ENCODE peak calls at places on chromosomes 16 and 17, in nine cellular contexts. One of them, this sample, is unnamed.

GRCh38 chr16:83336630-83337029 is 471.1 kb upstream of the HSBP1 start:
- DNase-seq in midbrain: no peak
- DNase-seq in stimulated activated CD8-positive, alpha-beta memory T cell treated with anti-CD3 and anti-CD28 coated beads, Interleukin-7, amount 100 ng/mL, for 4 hours: no peak
- DNase-seq in GM12878: no peak
- DNase-seq in activated CD4-positive, alpha-beta T cell treated with anti-CD3 and anti-CD28 coated beads, Interleukin-2, amount 50 U/mL, for 4 hours: no peak
- DNase-seq in stimulated activated naive CD8-positive, alpha-beta T cell treated with anti-CD3 and anti-CD28 coated beads, Interleukin-15, amount 100 ng/mL, for 72 hours: no peak
- DNase-seq in posterior cingulate gyrus: no peak
- DNase-seq in HT-29: no peak
- DNase-seq in fibroblast of mammary gland: peak
- DNase-seq in this sample: no peak

GRCh38 chr16:83952587-83952939 is 477 bp upstream of the OSGIN1 start:
- DNase-seq in midbrain: no peak
- DNase-seq in stimulated activated CD8-positive, alpha-beta memory T cell treated with anti-CD3 and anti-CD28 coated beads, Interleukin-7, amount 100 ng/mL, for 4 hours: no peak
- DNase-seq in GM12878: no peak
- DNase-seq in activated CD4-positive, alpha-beta T cell treated with anti-CD3 and anti-CD28 coated beads, Interleukin-2, amount 50 U/mL, for 4 hours: no peak
- DNase-seq in stimulated activated naive CD8-positive, alpha-beta T cell treated with anti-CD3 and anti-CD28 coated beads, Interleukin-15, amount 100 ng/mL, for 72 hours: no peak
- DNase-seq in posterior cingulate gyrus: no peak
- DNase-seq in HT-29: no peak
- DNase-seq in fibroblast of mammary gland: peak
- DNase-seq in this sample: peak

GRCh38 chr16:63361032-63361624 is 1324.9 kb upstream of the CDH8 start:
- DNase-seq in midbrain: peak
- DNase-seq in stimulated activated CD8-positive, alpha-beta memory T cell treated with anti-CD3 and anti-CD28 coated beads, Interleukin-7, amount 100 ng/mL, for 4 hours: no peak
- DNase-seq in GM12878: no peak
- DNase-seq in activated CD4-positive, alpha-beta T cell treated with anti-CD3 and anti-CD28 coated beads, Interleukin-2, amount 50 U/mL, for 4 hours: no peak
- DNase-seq in stimulated activated naive CD8-positive, alpha-beta T cell treated with anti-CD3 and anti-CD28 coated beads, Interleukin-15, amount 100 ng/mL, for 72 hours: no peak
- DNase-seq in posterior cingulate gyrus: no peak
- DNase-seq in HT-29: peak
- DNase-seq in fibroblast of mammary gland: peak
- DNase-seq in this sample: peak

GRCh38 chr17:31926100-31926729 is 10.6 kb upstream of the SUZ12 start:
- DNase-seq in midbrain: no peak
- DNase-seq in stimulated activated CD8-positive, alpha-beta memory T cell treated with anti-CD3 and anti-CD28 coated beads, Interleukin-7, amount 100 ng/mL, for 4 hours: no peak
- DNase-seq in GM12878: no peak
- DNase-seq in activated CD4-positive, alpha-beta T cell treated with anti-CD3 and anti-CD28 coated beads, Interleukin-2, amount 50 U/mL, for 4 hours: no peak
- DNase-seq in stimulated activated naive CD8-positive, alpha-beta T cell treated with anti-CD3 and anti-CD28 coated beads, Interleukin-15, amount 100 ng/mL, for 72 hours: no peak
- DNase-seq in posterior cingulate gyrus: no peak
- DNase-seq in HT-29: no peak
- DNase-seq in fibroblast of mammary gland: no peak
- DNase-seq in this sample: no peak

GRCh38 chr16:29699324-29700219 is 20.6 kb downstream of the QPRT start:
- DNase-seq in midbrain: no peak
- DNase-seq in stimulated activated CD8-positive, alpha-beta memory T cell treated with anti-CD3 and anti-CD28 coated beads, Interleukin-7, amount 100 ng/mL, for 4 hours: no peak
- DNase-seq in GM12878: no peak
- DNase-seq in activated CD4-positive, alpha-beta T cell treated with anti-CD3 and anti-CD28 coated beads, Interleukin-2, amount 50 U/mL, for 4 hours: no peak
- DNase-seq in stimulated activated naive CD8-positive, alpha-beta T cell treated with anti-CD3 and anti-CD28 coated beads, Interleukin-15, amount 100 ng/mL, for 72 hours: no peak
- DNase-seq in posterior cingulate gyrus: no peak
- DNase-seq in HT-29: no peak
- DNase-seq in fibroblast of mammary gland: peak
- DNase-seq in this sample: no peak

GRCh38 chr17:1634841-1635650 is 6.4 kb upstream of the SLC43A2 start:
- DNase-seq in midbrain: no peak
- DNase-seq in stimulated activated CD8-positive, alpha-beta memory T cell treated with anti-CD3 and anti-CD28 coated beads, Interleukin-7, amount 100 ng/mL, for 4 hours: no peak
- DNase-seq in GM12878: no peak
- DNase-seq in activated CD4-positive, alpha-beta T cell treated with anti-CD3 and anti-CD28 coated beads, Interleukin-2, amount 50 U/mL, for 4 hours: no peak
- DNase-seq in stimulated activated naive CD8-positive, alpha-beta T cell treated with anti-CD3 and anti-CD28 coated beads, Interleukin-15, amount 100 ng/mL, for 72 hours: no peak
- DNase-seq in posterior cingulate gyrus: no peak
- DNase-seq in HT-29: no peak
- DNase-seq in fibroblast of mammary gland: no peak
- DNase-seq in this sample: no peak

GRCh38 chr17:42579794-42580551 is 2.4 kb upstream of the PSMC3IP start:
- DNase-seq in midbrain: no peak
- DNase-seq in stimulated activated CD8-positive, alpha-beta memory T cell treated with anti-CD3 and anti-CD28 coated beads, Interleukin-7, amount 100 ng/mL, for 4 hours: no peak
- DNase-seq in GM12878: no peak
- DNase-seq in activated CD4-positive, alpha-beta T cell treated with anti-CD3 and anti-CD28 coated beads, Interleukin-2, amount 50 U/mL, for 4 hours: no peak
- DNase-seq in stimulated activated naive CD8-positive, alpha-beta T cell treated with anti-CD3 and anti-CD28 coated beads, Interleukin-15, amount 100 ng/mL, for 72 hours: no peak
- DNase-seq in posterior cingulate gyrus: no peak
- DNase-seq in HT-29: no peak
- DNase-seq in fibroblast of mammary gland: no peak
- DNase-seq in this sample: no peak

GRCh38 chr16:56851671-56852400 is 13.2 kb upstream of the SLC12A3 start:
- DNase-seq in midbrain: no peak
- DNase-seq in stimulated activated CD8-positive, alpha-beta memory T cell treated with anti-CD3 and anti-CD28 coated beads, Interleukin-7, amount 100 ng/mL, for 4 hours: no peak
- DNase-seq in GM12878: no peak
- DNase-seq in activated CD4-positive, alpha-beta T cell treated with anti-CD3 and anti-CD28 coated beads, Interleukin-2, amount 50 U/mL, for 4 hours: no peak
- DNase-seq in stimulated activated naive CD8-positive, alpha-beta T cell treated with anti-CD3 and anti-CD28 coated beads, Interleukin-15, amount 100 ng/mL, for 72 hours: no peak
- DNase-seq in posterior cingulate gyrus: no peak
- DNase-seq in HT-29: no peak
- DNase-seq in fibroblast of mammary gland: peak
- DNase-seq in this sample: no peak

GRCh38 chr17:34692932-34693331 is 113.5 kb downstream of the TMEM132E start:
- DNase-seq in midbrain: no peak
- DNase-seq in stimulated activated CD8-positive, alpha-beta memory T cell treated with anti-CD3 and anti-CD28 coated beads, Interleukin-7, amount 100 ng/mL, for 4 hours: no peak
- DNase-seq in GM12878: no peak
- DNase-seq in activated CD4-positive, alpha-beta T cell treated with anti-CD3 and anti-CD28 coated beads, Interleukin-2, amount 50 U/mL, for 4 hours: no peak
- DNase-seq in stimulated activated naive CD8-positive, alpha-beta T cell treated with anti-CD3 and anti-CD28 coated beads, Interleukin-15, amount 100 ng/mL, for 72 hours: no peak
- DNase-seq in posterior cingulate gyrus: no peak
- DNase-seq in HT-29: peak
- DNase-seq in fibroblast of mammary gland: no peak
- DNase-seq in this sample: no peak

GRCh38 chr17:1779571-1780074 is 17.8 kb downstream of the SERPINF1 start:
- DNase-seq in midbrain: no peak
- DNase-seq in stimulated activated CD8-positive, alpha-beta memory T cell treated with anti-CD3 and anti-CD28 coated beads, Interleukin-7, amount 100 ng/mL, for 4 hours: no peak
- DNase-seq in GM12878: no peak
- DNase-seq in activated CD4-positive, alpha-beta T cell treated with anti-CD3 and anti-CD28 coated beads, Interleukin-2, amount 50 U/mL, for 4 hours: no peak
- DNase-seq in stimulated activated naive CD8-positive, alpha-beta T cell treated with anti-CD3 and anti-CD28 coated beads, Interleukin-15, amount 100 ng/mL, for 72 hours: no peak
- DNase-seq in posterior cingulate gyrus: no peak
- DNase-seq in HT-29: no peak
- DNase-seq in fibroblast of mammary gland: peak
- DNase-seq in this sample: peak

GRCh38 chr17:5373112-5373511 is 46.4 kb downstream of the NUP88 start:
- DNase-seq in midbrain: no peak
- DNase-seq in stimulated activated CD8-positive, alpha-beta memory T cell treated with anti-CD3 and anti-CD28 coated beads, Interleukin-7, amount 100 ng/mL, for 4 hours: no peak
- DNase-seq in GM12878: peak
- DNase-seq in activated CD4-positive, alpha-beta T cell treated with anti-CD3 and anti-CD28 coated beads, Interleukin-2, amount 50 U/mL, for 4 hours: no peak
- DNase-seq in stimulated activated naive CD8-positive, alpha-beta T cell treated with anti-CD3 and anti-CD28 coated beads, Interleukin-15, amount 100 ng/mL, for 72 hours: no peak
- DNase-seq in posterior cingulate gyrus: no peak
- DNase-seq in HT-29: no peak
- DNase-seq in fibroblast of mammary gland: no peak
- DNase-seq in this sample: no peak

GRCh38 chr17:65371702-65372101 is 189.7 kb downstream of the AXIN2 start:
- DNase-seq in midbrain: peak
- DNase-seq in stimulated activated CD8-positive, alpha-beta memory T cell treated with anti-CD3 and anti-CD28 coated beads, Interleukin-7, amount 100 ng/mL, for 4 hours: no peak
- DNase-seq in GM12878: no peak
- DNase-seq in activated CD4-positive, alpha-beta T cell treated with anti-CD3 and anti-CD28 coated beads, Interleukin-2, amount 50 U/mL, for 4 hours: no peak
- DNase-seq in stimulated activated naive CD8-positive, alpha-beta T cell treated with anti-CD3 and anti-CD28 coated beads, Interleukin-15, amount 100 ng/mL, for 72 hours: no peak
- DNase-seq in posterior cingulate gyrus: no peak
- DNase-seq in HT-29: peak
- DNase-seq in fibroblast of mammary gland: no peak
- DNase-seq in this sample: no peak

GRCh38 chr17:20091161-20092029 is 82.2 kb downstream of the SPECC1 start:
- DNase-seq in midbrain: no peak
- DNase-seq in stimulated activated CD8-positive, alpha-beta memory T cell treated with anti-CD3 and anti-CD28 coated beads, Interleukin-7, amount 100 ng/mL, for 4 hours: no peak
- DNase-seq in GM12878: no peak
- DNase-seq in activated CD4-positive, alpha-beta T cell treated with anti-CD3 and anti-CD28 coated beads, Interleukin-2, amount 50 U/mL, for 4 hours: no peak
- DNase-seq in stimulated activated naive CD8-positive, alpha-beta T cell treated with anti-CD3 and anti-CD28 coated beads, Interleukin-15, amount 100 ng/mL, for 72 hours: no peak
- DNase-seq in posterior cingulate gyrus: no peak
- DNase-seq in HT-29: no peak
- DNase-seq in fibroblast of mammary gland: peak
- DNase-seq in this sample: no peak

GRCh38 chr16:65318138-65318537 is 196.3 kb upstream of the CDH11 start:
- DNase-seq in midbrain: no peak
- DNase-seq in stimulated activated CD8-positive, alpha-beta memory T cell treated with anti-CD3 and anti-CD28 coated beads, Interleukin-7, amount 100 ng/mL, for 4 hours: no peak
- DNase-seq in GM12878: no peak
- DNase-seq in activated CD4-positive, alpha-beta T cell treated with anti-CD3 and anti-CD28 coated beads, Interleukin-2, amount 50 U/mL, for 4 hours: no peak
- DNase-seq in stimulated activated naive CD8-positive, alpha-beta T cell treated with anti-CD3 and anti-CD28 coated beads, Interleukin-15, amount 100 ng/mL, for 72 hours: no peak
- DNase-seq in posterior cingulate gyrus: no peak
- DNase-seq in HT-29: no peak
- DNase-seq in fibroblast of mammary gland: no peak
- DNase-seq in this sample: no peak

GRCh38 chr16:2388875-2389433 is 40.3 kb upstream of the CCNF start:
- DNase-seq in midbrain: no peak
- DNase-seq in stimulated activated CD8-positive, alpha-beta memory T cell treated with anti-CD3 and anti-CD28 coated beads, Interleukin-7, amount 100 ng/mL, for 4 hours: no peak
- DNase-seq in GM12878: no peak
- DNase-seq in activated CD4-positive, alpha-beta T cell treated with anti-CD3 and anti-CD28 coated beads, Interleukin-2, amount 50 U/mL, for 4 hours: no peak
- DNase-seq in stimulated activated naive CD8-positive, alpha-beta T cell treated with anti-CD3 and anti-CD28 coated beads, Interleukin-15, amount 100 ng/mL, for 72 hours: no peak
- DNase-seq in posterior cingulate gyrus: no peak
- DNase-seq in HT-29: no peak
- DNase-seq in fibroblast of mammary gland: peak
- DNase-seq in this sample: no peak

GRCh38 chr17:7136266-7136877 is 21.8 kb upstream of the ASGR2 start:
- DNase-seq in midbrain: peak
- DNase-seq in stimulated activated CD8-positive, alpha-beta memory T cell treated with anti-CD3 and anti-CD28 coated beads, Interleukin-7, amount 100 ng/mL, for 4 hours: peak
- DNase-seq in GM12878: peak
- DNase-seq in activated CD4-positive, alpha-beta T cell treated with anti-CD3 and anti-CD28 coated beads, Interleukin-2, amount 50 U/mL, for 4 hours: peak
- DNase-seq in stimulated activated naive CD8-positive, alpha-beta T cell treated with anti-CD3 and anti-CD28 coated beads, Interleukin-15, amount 100 ng/mL, for 72 hours: peak
- DNase-seq in posterior cingulate gyrus: peak
- DNase-seq in HT-29: peak
- DNase-seq in fibroblast of mammary gland: peak
- DNase-seq in this sample: peak

GRCh38 chr17:9016941-9017552 is 4.3 kb upstream of the NTN1 start:
- DNase-seq in midbrain: no peak
- DNase-seq in stimulated activated CD8-positive, alpha-beta memory T cell treated with anti-CD3 and anti-CD28 coated beads, Interleukin-7, amount 100 ng/mL, for 4 hours: no peak
- DNase-seq in GM12878: no peak
- DNase-seq in activated CD4-positive, alpha-beta T cell treated with anti-CD3 and anti-CD28 coated beads, Interleukin-2, amount 50 U/mL, for 4 hours: no peak
- DNase-seq in stimulated activated naive CD8-positive, alpha-beta T cell treated with anti-CD3 and anti-CD28 coated beads, Interleukin-15, amount 100 ng/mL, for 72 hours: no peak
- DNase-seq in posterior cingulate gyrus: no peak
- DNase-seq in HT-29: no peak
- DNase-seq in fibroblast of mammary gland: no peak
- DNase-seq in this sample: no peak

GRCh38 chr17:54426287-54426886 is 474.3 kb upstream of the TOM1L1 start:
- DNase-seq in midbrain: no peak
- DNase-seq in stimulated activated CD8-positive, alpha-beta memory T cell treated with anti-CD3 and anti-CD28 coated beads, Interleukin-7, amount 100 ng/mL, for 4 hours: no peak
- DNase-seq in GM12878: no peak
- DNase-seq in activated CD4-positive, alpha-beta T cell treated with anti-CD3 and anti-CD28 coated beads, Interleukin-2, amount 50 U/mL, for 4 hours: no peak
- DNase-seq in stimulated activated naive CD8-positive, alpha-beta T cell treated with anti-CD3 and anti-CD28 coated beads, Interleukin-15, amount 100 ng/mL, for 72 hours: no peak
- DNase-seq in posterior cingulate gyrus: no peak
- DNase-seq in HT-29: peak
- DNase-seq in fibroblast of mammary gland: peak
- DNase-seq in this sample: no peak

GRCh38 chr17:63841350-63842172 is 924 bp downstream of the SMARCD2 start:
- DNase-seq in midbrain: peak
- DNase-seq in stimulated activated CD8-positive, alpha-beta memory T cell treated with anti-CD3 and anti-CD28 coated beads, Interleukin-7, amount 100 ng/mL, for 4 hours: no peak
- DNase-seq in GM12878: no peak
- DNase-seq in activated CD4-positive, alpha-beta T cell treated with anti-CD3 and anti-CD28 coated beads, Interleukin-2, amount 50 U/mL, for 4 hours: no peak
- DNase-seq in stimulated activated naive CD8-positive, alpha-beta T cell treated with anti-CD3 and anti-CD28 coated beads, Interleukin-15, amount 100 ng/mL, for 72 hours: peak
- DNase-seq in posterior cingulate gyrus: peak
- DNase-seq in HT-29: peak
- DNase-seq in fibroblast of mammary gland: peak
- DNase-seq in this sample: no peak

GRCh38 chr16:56945847-56946527 is 14.0 kb downstream of the HERPUD1 start:
- DNase-seq in midbrain: no peak
- DNase-seq in stimulated activated CD8-positive, alpha-beta memory T cell treated with anti-CD3 and anti-CD28 coated beads, Interleukin-7, amount 100 ng/mL, for 4 hours: no peak
- DNase-seq in GM12878: no peak
- DNase-seq in activated CD4-positive, alpha-beta T cell treated with anti-CD3 and anti-CD28 coated beads, Interleukin-2, amount 50 U/mL, for 4 hours: no peak
- DNase-seq in stimulated activated naive CD8-positive, alpha-beta T cell treated with anti-CD3 and anti-CD28 coated beads, Interleukin-15, amount 100 ng/mL, for 72 hours: no peak
- DNase-seq in posterior cingulate gyrus: no peak
- DNase-seq in HT-29: no peak
- DNase-seq in fibroblast of mammary gland: no peak
- DNase-seq in this sample: no peak

GRCh38 chr17:59074494-59074893 is 32.2 kb downstream of the TRIM37 start:
- DNase-seq in midbrain: no peak
- DNase-seq in stimulated activated CD8-positive, alpha-beta memory T cell treated with anti-CD3 and anti-CD28 coated beads, Interleukin-7, amount 100 ng/mL, for 4 hours: no peak
- DNase-seq in GM12878: no peak
- DNase-seq in activated CD4-positive, alpha-beta T cell treated with anti-CD3 and anti-CD28 coated beads, Interleukin-2, amount 50 U/mL, for 4 hours: no peak
- DNase-seq in stimulated activated naive CD8-positive, alpha-beta T cell treated with anti-CD3 and anti-CD28 coated beads, Interleukin-15, amount 100 ng/mL, for 72 hours: no peak
- DNase-seq in posterior cingulate gyrus: no peak
- DNase-seq in HT-29: no peak
- DNase-seq in fibroblast of mammary gland: peak
- DNase-seq in this sample: no peak

GRCh38 chr16:89187337-89188063 is 12.8 kb downstream of the SLC22A31 start:
- DNase-seq in midbrain: no peak
- DNase-seq in stimulated activated CD8-positive, alpha-beta memory T cell treated with anti-CD3 and anti-CD28 coated beads, Interleukin-7, amount 100 ng/mL, for 4 hours: no peak
- DNase-seq in GM12878: no peak
- DNase-seq in activated CD4-positive, alpha-beta T cell treated with anti-CD3 and anti-CD28 coated beads, Interleukin-2, amount 50 U/mL, for 4 hours: no peak
- DNase-seq in stimulated activated naive CD8-positive, alpha-beta T cell treated with anti-CD3 and anti-CD28 coated beads, Interleukin-15, amount 100 ng/mL, for 72 hours: peak
- DNase-seq in posterior cingulate gyrus: no peak
- DNase-seq in HT-29: peak
- DNase-seq in fibroblast of mammary gland: peak
- DNase-seq in this sample: no peak

GRCh38 chr17:51540151-51540550 is 279.8 kb downstream of the UTP18 start:
- DNase-seq in midbrain: peak
- DNase-seq in stimulated activated CD8-positive, alpha-beta memory T cell treated with anti-CD3 and anti-CD28 coated beads, Interleukin-7, amount 100 ng/mL, for 4 hours: no peak
- DNase-seq in GM12878: no peak
- DNase-seq in activated CD4-positive, alpha-beta T cell treated with anti-CD3 and anti-CD28 coated beads, Interleukin-2, amount 50 U/mL, for 4 hours: no peak
- DNase-seq in stimulated activated naive CD8-positive, alpha-beta T cell treated with anti-CD3 and anti-CD28 coated beads, Interleukin-15, amount 100 ng/mL, for 72 hours: no peak
- DNase-seq in posterior cingulate gyrus: peak
- DNase-seq in HT-29: peak
- DNase-seq in fibroblast of mammary gland: no peak
- DNase-seq in this sample: no peak

GRCh38 chr17:43994272-43995149 is 9.9 kb upstream of the NAGS start:
- DNase-seq in midbrain: peak
- DNase-seq in stimulated activated CD8-positive, alpha-beta memory T cell treated with anti-CD3 and anti-CD28 coated beads, Interleukin-7, amount 100 ng/mL, for 4 hours: peak
- DNase-seq in GM12878: no peak
- DNase-seq in activated CD4-positive, alpha-beta T cell treated with anti-CD3 and anti-CD28 coated beads, Interleukin-2, amount 50 U/mL, for 4 hours: peak
- DNase-seq in stimulated activated naive CD8-positive, alpha-beta T cell treated with anti-CD3 and anti-CD28 coated beads, Interleukin-15, amount 100 ng/mL, for 72 hours: peak
- DNase-seq in posterior cingulate gyrus: peak
- DNase-seq in HT-29: peak
- DNase-seq in fibroblast of mammary gland: peak
- DNase-seq in this sample: no peak

This sample was measured in epithelial cell of proximal tubule.